ENCODE peak calls at places on chromosomes 5 and 9, in six cellular contexts. One of them, this sample, is unnamed.

GRCh38 chr5:93601053-93601429 is 18.0 kb downstream of the NR2F1 start:
- DNase-seq in mesenchymal stem cell: no peak
- DNase-seq in H9: no peak
- DNase-seq in neuronal stem cell: no peak
- DNase-seq in IMR-90: no peak
- DNase-seq in H1: no peak
- DNase-seq in this sample: no peak

GRCh38 chr5:135372654-135373381 is 26.2 kb downstream of the MACROH2A1 start:
- DNase-seq in mesenchymal stem cell: no peak
- DNase-seq in H9: no peak
- DNase-seq in neuronal stem cell: no peak
- DNase-seq in IMR-90: no peak
- DNase-seq in H1: no peak
- DNase-seq in this sample: no peak

GRCh38 chr5:134370306-134370870 is 981 bp upstream of the UBE2B start:
- DNase-seq in mesenchymal stem cell: no peak
- DNase-seq in H9: no peak
- DNase-seq in neuronal stem cell: no peak
- DNase-seq in IMR-90: no peak
- DNase-seq in H1: no peak
- DNase-seq in this sample: no peak

GRCh38 chr5:135915466-135916001 is 19.9 kb upstream of the IL9 start:
- DNase-seq in mesenchymal stem cell: no peak
- DNase-seq in H9: no peak
- DNase-seq in neuronal stem cell: no peak
- DNase-seq in IMR-90: peak
- DNase-seq in H1: no peak
- DNase-seq in this sample: no peak

GRCh38 chr9:114378016-114378415 is 9.8 kb downstream of the AKNA start:
- DNase-seq in mesenchymal stem cell: no peak
- DNase-seq in H9: no peak
- DNase-seq in neuronal stem cell: no peak
- DNase-seq in IMR-90: no peak
- DNase-seq in H1: no peak
- DNase-seq in this sample: no peak

GRCh38 chr5:116068028-116068632 is 16.7 kb upstream of the COMMD10 start:
- DNase-seq in mesenchymal stem cell: peak
- DNase-seq in H9: no peak
- DNase-seq in neuronal stem cell: peak
- DNase-seq in IMR-90: peak
- DNase-seq in H1: no peak
- DNase-seq in this sample: peak

GRCh38 chr5:159849437-159850191 is 66.7 kb upstream of the ADRA1B start:
- DNase-seq in mesenchymal stem cell: peak
- DNase-seq in H9: no peak
- DNase-seq in neuronal stem cell: no peak
- DNase-seq in IMR-90: peak
- DNase-seq in H1: no peak
- DNase-seq in this sample: no peak

GRCh38 chr5:116626272-116626723 is 51.7 kb upstream of the SEMA6A start:
- DNase-seq in mesenchymal stem cell: peak
- DNase-seq in H9: no peak
- DNase-seq in neuronal stem cell: no peak
- DNase-seq in IMR-90: peak
- DNase-seq in H1: no peak
- DNase-seq in this sample: no peak

GRCh38 chr5:11214851-11215250 is 453.8 kb upstream of the DAP start:
- DNase-seq in mesenchymal stem cell: no peak
- DNase-seq in H9: no peak
- DNase-seq in neuronal stem cell: no peak
- DNase-seq in IMR-90: no peak
- DNase-seq in H1: no peak
- DNase-seq in this sample: peak

GRCh38 chr5:53438486-53439472 is 41.6 kb upstream of the FST start:
- DNase-seq in mesenchymal stem cell: no peak
- DNase-seq in H9: no peak
- DNase-seq in neuronal stem cell: no peak
- DNase-seq in IMR-90: peak
- DNase-seq in H1: no peak
- DNase-seq in this sample: no peak

GRCh38 chr5:89016741-89017312 is 133.8 kb upstream of the MEF2C start:
- DNase-seq in mesenchymal stem cell: no peak
- DNase-seq in H9: no peak
- DNase-seq in neuronal stem cell: peak
- DNase-seq in IMR-90: no peak
- DNase-seq in H1: no peak
- DNase-seq in this sample: no peak

GRCh38 chr5:133962131-133962530 is 6.3 kb downstream of the C5orf15 start:
- DNase-seq in mesenchymal stem cell: no peak
- DNase-seq in H9: no peak
- DNase-seq in neuronal stem cell: no peak
- DNase-seq in IMR-90: no peak
- DNase-seq in H1: no peak
- DNase-seq in this sample: no peak

GRCh38 chr5:82987188-82987587 is 90.0 kb downstream of the TMEM167A start:
- DNase-seq in mesenchymal stem cell: no peak
- DNase-seq in H9: no peak
- DNase-seq in neuronal stem cell: no peak
- DNase-seq in IMR-90: no peak
- DNase-seq in H1: no peak
- DNase-seq in this sample: no peak

GRCh38 chr5:38718874-38719391 is 126.9 kb upstream of the OSMR start:
- DNase-seq in mesenchymal stem cell: peak
- DNase-seq in H9: no peak
- DNase-seq in neuronal stem cell: no peak
- DNase-seq in IMR-90: peak
- DNase-seq in H1: no peak
- DNase-seq in this sample: peak

GRCh38 chr5:4868140-4868735 is 271.9 kb upstream of the ADAMTS16 start:
- DNase-seq in mesenchymal stem cell: peak
- DNase-seq in H9: peak
- DNase-seq in neuronal stem cell: peak
- DNase-seq in IMR-90: no peak
- DNase-seq in H1: no peak
- DNase-seq in this sample: peak

GRCh38 chr9:129486496-129487306 is 134.2 kb downstream of the C9orf50 start:
- DNase-seq in mesenchymal stem cell: peak
- DNase-seq in H9: no peak
- DNase-seq in neuronal stem cell: no peak
- DNase-seq in IMR-90: peak
- DNase-seq in H1: no peak
- DNase-seq in this sample: no peak

GRCh38 chr5:55232985-55233928 is at the start of gene CCNO:
- DNase-seq in mesenchymal stem cell: peak
- DNase-seq in H9: peak
- DNase-seq in neuronal stem cell: peak
- DNase-seq in IMR-90: peak
- DNase-seq in H1: peak
- DNase-seq in this sample: peak

GRCh38 chr9:129939426-129939825 is 103.6 kb downstream of the FNBP1 start:
- DNase-seq in mesenchymal stem cell: no peak
- DNase-seq in H9: no peak
- DNase-seq in neuronal stem cell: no peak
- DNase-seq in IMR-90: no peak
- DNase-seq in H1: no peak
- DNase-seq in this sample: no peak

GRCh38 chr5:100905259-100905914 is 2.3 kb upstream of the ST8SIA4 start:
- DNase-seq in mesenchymal stem cell: no peak
- DNase-seq in H9: no peak
- DNase-seq in neuronal stem cell: no peak
- DNase-seq in IMR-90: no peak
- DNase-seq in H1: no peak
- DNase-seq in this sample: no peak

GRCh38 chr5:59034498-59035186 is 451.8 kb downstream of the RAB3C start:
- DNase-seq in mesenchymal stem cell: peak
- DNase-seq in H9: no peak
- DNase-seq in neuronal stem cell: no peak
- DNase-seq in IMR-90: peak
- DNase-seq in H1: no peak
- DNase-seq in this sample: peak

GRCh38 chr5:55582256-55582655 is 47.5 kb upstream of the PLPP1 start:
- DNase-seq in mesenchymal stem cell: no peak
- DNase-seq in H9: no peak
- DNase-seq in neuronal stem cell: no peak
- DNase-seq in IMR-90: no peak
- DNase-seq in H1: no peak
- DNase-seq in this sample: no peak

GRCh38 chr5:14223372-14223771 is 80.2 kb downstream of the TRIO start:
- DNase-seq in mesenchymal stem cell: no peak
- DNase-seq in H9: no peak
- DNase-seq in neuronal stem cell: no peak
- DNase-seq in IMR-90: no peak
- DNase-seq in H1: no peak
- DNase-seq in this sample: no peak

GRCh38 chr5:72920690-72921089 is 35.2 kb upstream of the FCHO2 start:
- DNase-seq in mesenchymal stem cell: peak
- DNase-seq in H9: no peak
- DNase-seq in neuronal stem cell: no peak
- DNase-seq in IMR-90: peak
- DNase-seq in H1: no peak
- DNase-seq in this sample: no peak
- H4K91ac ChIP-seq in mesenchymal stem cell: no peak
- H4K91ac ChIP-seq in H9: no peak
- H4K91ac ChIP-seq in neuronal stem cell: no peak
- H4K91ac ChIP-seq in IMR-90: no peak
- H4K91ac ChIP-seq in H1: no peak
- H4K91ac ChIP-seq in this sample: no peak

GRCh38 chr9:133149130-133150015 is 14.3 kb downstream of the GBGT1 start:
- DNase-seq in mesenchymal stem cell: peak
- DNase-seq in H9: peak
- DNase-seq in neuronal stem cell: peak
- DNase-seq in IMR-90: peak
- DNase-seq in H1: peak
- DNase-seq in this sample: peak
- H3K23ac ChIP-seq in mesenchymal stem cell: no peak
- H3K23ac ChIP-seq in H9: no peak
- H3K23ac ChIP-seq in neuronal stem cell: peak
- H3K23ac ChIP-seq in IMR-90: peak
- H3K23ac ChIP-seq in H1: no peak
- H3K23ac ChIP-seq in this sample: no peak

GRCh38 chr9:70406446-70406862 is 8.0 kb downstream of the KLF9 start:
- DNase-seq in mesenchymal stem cell: peak
- DNase-seq in H9: no peak
- DNase-seq in neuronal stem cell: no peak
- DNase-seq in IMR-90: peak
- DNase-seq in H1: no peak
- DNase-seq in this sample: no peak
- H4K91ac ChIP-seq in mesenchymal stem cell: no peak
- H4K91ac ChIP-seq in H9: no peak
- H4K91ac ChIP-seq in neuronal stem cell: no peak
- H4K91ac ChIP-seq in IMR-90: peak
- H4K91ac ChIP-seq in H1: no peak
- H4K91ac ChIP-seq in this sample: no peak

GRCh38 chr5:108380531-108381021 is 1.3 kb downstream of the FBXL17 start:
- DNase-seq in mesenchymal stem cell: peak
- DNase-seq in H9: peak
- DNase-seq in neuronal stem cell: peak
- DNase-seq in IMR-90: peak
- DNase-seq in H1: no peak
- DNase-seq in this sample: no peak

GRCh38 chr5:108381955-108382783 is at the start of gene FBXL17:
- DNase-seq in mesenchymal stem cell: peak
- DNase-seq in H9: peak
- DNase-seq in neuronal stem cell: peak
- DNase-seq in IMR-90: peak
- DNase-seq in H1: peak
- DNase-seq in this sample: peak

GRCh38 chr5:108382784-108383358 is 973 bp upstream of the FBXL17 start:
- DNase-seq in mesenchymal stem cell: peak
- DNase-seq in H9: no peak
- DNase-seq in neuronal stem cell: peak
- DNase-seq in IMR-90: peak
- DNase-seq in H1: no peak
- DNase-seq in this sample: peak

GRCh38 chr5:108379722-108380530 is 2.0 kb downstream of the FBXL17 start:
- DNase-seq in mesenchymal stem cell: peak
- DNase-seq in H9: no peak
- DNase-seq in neuronal stem cell: no peak
- DNase-seq in IMR-90: peak
- DNase-seq in H1: no peak
- DNase-seq in this sample: peak

GRCh38 chr5:108381034-108381954 is 604 bp downstream of the FBXL17 start:
- DNase-seq in mesenchymal stem cell: peak
- DNase-seq in H9: no peak
- DNase-seq in neuronal stem cell: peak
- DNase-seq in IMR-90: peak
- DNase-seq in H1: no peak
- DNase-seq in this sample: peak
- H3K23ac ChIP-seq in mesenchymal stem cell: no peak
- H3K23ac ChIP-seq in H9: no peak
- H3K23ac ChIP-seq in neuronal stem cell: peak
- H3K23ac ChIP-seq in IMR-90: peak
- H3K23ac ChIP-seq in H1: no peak
- H3K23ac ChIP-seq in this sample: no peak

GRCh38 chr5:147617191-147617606 is 107.3 kb upstream of the DPYSL3 start:
- DNase-seq in mesenchymal stem cell: peak
- DNase-seq in H9: no peak
- DNase-seq in neuronal stem cell: no peak
- DNase-seq in IMR-90: peak
- DNase-seq in H1: no peak
- DNase-seq in this sample: no peak
- H4K91ac ChIP-seq in mesenchymal stem cell: no peak
- H4K91ac ChIP-seq in H9: no peak
- H4K91ac ChIP-seq in neuronal stem cell: no peak
- H4K91ac ChIP-seq in IMR-90: no peak
- H4K91ac ChIP-seq in H1: no peak
- H4K91ac ChIP-seq in this sample: no peak

GRCh38 chr5:151758430-151759241 is at the start of gene ATOX1:
- DNase-seq in mesenchymal stem cell: peak
- DNase-seq in H9: peak
- DNase-seq in neuronal stem cell: peak
- DNase-seq in IMR-90: peak
- DNase-seq in H1: no peak
- DNase-seq in this sample: peak
- H3K23ac ChIP-seq in mesenchymal stem cell: no peak
- H3K23ac ChIP-seq in H9: no peak
- H3K23ac ChIP-seq in neuronal stem cell: peak
- H3K23ac ChIP-seq in IMR-90: peak
- H3K23ac ChIP-seq in H1: no peak
- H3K23ac ChIP-seq in this sample: no peak

GRCh38 chr5:80884086-80884813 is 75.9 kb upstream of the RASGRF2 start:
- DNase-seq in mesenchymal stem cell: no peak
- DNase-seq in H9: no peak
- DNase-seq in neuronal stem cell: no peak
- DNase-seq in IMR-90: no peak
- DNase-seq in H1: no peak
- DNase-seq in this sample: no peak
- H4K91ac ChIP-seq in mesenchymal stem cell: no peak
- H4K91ac ChIP-seq in H9: no peak
- H4K91ac ChIP-seq in neuronal stem cell: no peak
- H4K91ac ChIP-seq in IMR-90: no peak
- H4K91ac ChIP-seq in H1: no peak
- H4K91ac ChIP-seq in this sample: peak

This sample was measured in trophoblast cell.